ENCODE peak calls at places on chromosomes 12 and 14, in nine cellular contexts. N, Y, T, X, O, J, C, P and A are unnamed samples.

GRCh38 chr12:105289114-105289904 is 41.2 kb upstream of the C12orf75 start:
- DNase-seq in N (no peak), Y (no peak), T (no peak), X (no peak), O (no peak), J (peak), C (no peak), P (no peak), A (no peak)

GRCh38 chr14:24132061-24132685 is 1.7 kb downstream of the FITM1 start:
- DNase-seq in N (no peak), Y (no peak), T (peak), X (no peak), O (no peak), J (no peak), C (no peak), P (no peak), A (no peak)

GRCh38 chr12:116099664-116100432 is 177.6 kb downstream of the MED13L start:
- DNase-seq in N (no peak), Y (no peak), T (no peak), X (no peak), O (no peak), J (no peak), C (no peak), P (no peak), A (no peak)

GRCh38 chr12:71415336-71416231 is 24.0 kb upstream of the LGR5 start:
- DNase-seq in N (no peak), Y (no peak), T (no peak), X (no peak), O (no peak), J (peak), C (peak), P (peak), A (no peak)

GRCh38 chr14:50941151-50941550 is 3.1 kb downstream of the PYGL start:
- DNase-seq in N (no peak), Y (no peak), T (no peak), X (no peak), O (no peak), J (peak), C (no peak), P (no peak), A (no peak)

GRCh38 chr12:63814146-63814774 is 30.2 kb upstream of the SRGAP1 start:
- DNase-seq in N (no peak), Y (no peak), T (no peak), X (no peak), O (no peak), J (no peak), C (no peak), P (no peak), A (no peak)

GRCh38 chr12:52238206-52238840 is 5.3 kb downstream of the KRT7 start:
- DNase-seq in N (no peak), Y (no peak), T (peak), X (no peak), O (no peak), J (no peak), C (no peak), P (no peak), A (no peak)

GRCh38 chr12:117100251-117100650 is 1.0 kb upstream of the TESC start:
- DNase-seq in N (no peak), Y (no peak), T (no peak), X (no peak), O (no peak), J (no peak), C (peak), P (no peak), A (no peak)

GRCh38 chr14:34331728-34332623 is 130.1 kb downstream of the SPTSSA start:
- DNase-seq in N (peak), Y (peak), T (peak), X (peak), O (peak), J (peak), C (peak), P (peak), A (peak)

GRCh38 chr12:65728913-65729793 is 95.1 kb upstream of the HMGA2 start:
- DNase-seq in N (no peak), Y (no peak), T (no peak), X (no peak), O (no peak), J (peak), C (peak), P (no peak), A (peak)

GRCh38 chr12:3046441-3047200 is 30.6 kb upstream of the TSPAN9 start:
- DNase-seq in N (peak), Y (no peak), T (peak), X (peak), O (no peak), J (no peak), C (no peak), P (no peak), A (no peak)

GRCh38 chr12:4535092-4535491 is 3.6 kb upstream of the RAD51AP1 start:
- DNase-seq in N (no peak), Y (no peak), T (no peak), X (no peak), O (no peak), J (no peak), C (no peak), P (peak), A (no peak)

GRCh38 chr14:68386950-68387779 is 405.7 kb downstream of the ZFP36L1 start:
- DNase-seq in N (no peak), Y (no peak), T (no peak), X (no peak), O (no peak), J (peak), C (no peak), P (no peak), A (no peak)

DNA sequence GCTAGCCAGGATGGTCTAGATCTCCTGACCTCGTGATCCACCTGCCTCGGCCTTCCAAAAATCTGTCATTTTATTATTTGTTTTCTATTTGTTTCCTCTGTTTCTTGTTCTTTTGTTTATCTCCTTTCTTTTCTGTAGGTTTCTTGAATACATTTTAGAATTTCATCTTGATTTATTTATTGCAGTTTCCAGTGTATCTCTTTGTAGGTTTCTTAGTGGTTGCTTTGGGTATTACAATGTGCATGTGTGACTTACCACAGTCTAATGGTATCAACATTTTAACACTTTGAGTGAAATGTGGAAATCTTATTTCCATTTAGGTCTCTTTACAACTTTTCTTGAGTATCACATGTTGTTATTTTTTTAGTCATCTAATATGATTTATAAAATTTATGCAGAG is 29.9 kb upstream of the MUCL1 start:
- DNase-seq in N (no peak), Y (no peak), T (no peak), X (no peak), O (no peak), J (no peak), C (no peak), P (no peak), A (no peak)
- TF ChIP-seq CTCF in N (no peak), Y (no peak), T (no peak), X (peak), O (no peak), J (no peak), C (peak), P (peak), A (peak)

GRCh38 chr12:58387199-58387598 is 445.8 kb downstream of the ATP23 start:
- DNase-seq in N (no peak), Y (no peak), T (no peak), X (no peak), O (no peak), J (peak), C (no peak), P (no peak), A (no peak)
- TF ChIP-seq CTCF in N (no peak), Y (no peak), T (no peak), X (no peak), O (no peak), J (no peak), C (no peak), P (no peak), A (no peak)

DNA sequence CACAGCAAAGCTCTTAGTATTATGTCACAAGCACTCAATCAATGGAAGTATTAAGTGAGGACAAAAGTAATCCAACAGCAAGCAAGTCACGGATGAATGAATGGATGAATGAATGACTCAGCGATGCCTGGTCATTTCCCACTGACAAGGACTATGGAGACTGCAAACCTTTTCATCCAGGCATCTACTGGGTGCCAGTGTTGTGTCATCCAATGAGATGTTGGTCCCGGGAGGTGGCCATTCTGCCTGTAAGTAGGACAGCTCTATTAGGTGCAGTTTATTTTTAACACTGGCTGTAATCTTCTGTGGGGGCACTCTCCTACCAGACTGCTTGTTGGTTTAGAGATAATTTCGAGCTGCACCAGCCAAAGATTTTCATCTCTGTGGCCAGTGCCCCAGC is 39.4 kb downstream of the STAB2 start:
- DNase-seq in N (peak), Y (peak), T (no peak), X (peak), O (no peak), J (no peak), C (no peak), P (no peak), A (no peak)
- TF ChIP-seq CTCF in N (peak), Y (no peak), T (no peak), X (peak), O (peak), J (peak), C (no peak), P (no peak), A (peak)

DNA sequence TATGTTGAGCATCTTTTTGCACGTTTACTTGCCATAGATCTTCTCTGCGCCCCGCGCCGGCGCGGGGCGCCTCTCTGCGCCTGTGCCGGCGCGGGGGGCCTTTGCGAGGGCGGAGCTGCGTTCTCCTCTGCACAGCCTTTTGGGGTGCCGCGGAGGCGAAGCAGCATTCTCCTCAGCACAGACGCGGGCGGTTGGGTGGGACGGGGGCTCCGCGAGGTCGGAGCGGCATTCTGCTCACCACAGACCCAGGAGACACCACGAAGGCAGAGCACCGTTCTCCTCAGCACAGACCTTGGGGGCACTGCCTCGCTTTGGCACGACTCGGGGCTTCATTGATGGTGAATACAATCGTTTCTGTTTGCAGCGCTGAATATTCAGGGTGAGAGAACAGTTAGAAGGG is 28.5 kb upstream of the ANHX start:
- DNase-seq in N (no peak), Y (no peak), T (no peak), X (no peak), O (no peak), J (no peak), C (no peak), P (no peak), A (no peak)
- TF ChIP-seq CTCF in N (no peak), Y (no peak), T (no peak), X (no peak), O (no peak), J (no peak), C (no peak), P (no peak), A (no peak)

GRCh38 chr14:47040490-47040889 is 388.9 kb upstream of the RPL10L start:
- DNase-seq in N (no peak), Y (no peak), T (no peak), X (no peak), O (no peak), J (peak), C (peak), P (peak), A (no peak)

GRCh38 chr14:47039336-47039735 is 387.8 kb upstream of the RPL10L start:
- DNase-seq in N (no peak), Y (no peak), T (no peak), X (no peak), O (no peak), J (no peak), C (no peak), P (no peak), A (no peak)

DNA sequence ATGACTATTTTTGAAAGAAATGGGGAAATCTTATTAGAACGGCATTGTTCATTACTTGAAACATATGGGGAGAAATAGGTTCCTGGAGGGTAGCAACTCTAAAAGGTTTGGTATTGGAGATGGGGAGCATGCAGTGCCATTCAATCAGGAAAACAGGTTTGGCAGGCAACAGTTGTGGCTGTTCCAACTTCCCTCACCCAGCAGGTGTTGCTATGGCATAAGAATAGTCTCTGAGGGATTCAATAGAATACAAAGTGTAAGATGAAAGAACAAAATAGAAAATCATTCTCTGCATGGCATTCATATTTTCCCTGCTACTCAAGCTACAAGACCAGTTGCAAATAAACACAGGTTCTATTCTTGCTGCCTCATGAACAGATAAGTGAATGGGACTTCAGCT is 393.3 kb upstream of the RPL10L start:
- DNase-seq in N (no peak), Y (no peak), T (no peak), X (no peak), O (no peak), J (peak), C (peak), P (no peak), A (no peak)
- TF ChIP-seq CTCF in N (no peak), Y (no peak), T (no peak), X (no peak), O (no peak), J (peak), C (peak), P (no peak), A (peak)